ENCODE peak calls at places on chromosomes 5 and 9, in four cellular contexts. One of them, this sample, is unnamed.
A peak's percentile ranks its signal among the peaks of the same experiment; 100 is the strongest.

GRCh38 chr5:110377411-110378392 is 348.8 kb downstream of the TMEM232 start:
- DNase-seq in HS-27A: no peak
- DNase-seq in stimulated activated naive CD8-positive, alpha-beta T cell treated with anti-CD3 and anti-CD28 coated beads, Interleukin-15, amount 100 ng/mL, for 72 hours: no peak
- DNase-seq in iris pigment epithelial cell: peak; percentile 44
- DNase-seq in this sample: no peak

GRCh38 chr9:135332979-135333748 is 146.4 kb upstream of the PPP1R26 start:
- DNase-seq in HS-27A: no peak
- DNase-seq in stimulated activated naive CD8-positive, alpha-beta T cell treated with anti-CD3 and anti-CD28 coated beads, Interleukin-15, amount 100 ng/mL, for 72 hours: no peak
- DNase-seq in iris pigment epithelial cell: no peak
- DNase-seq in this sample: no peak

GRCh38 chr9:89807101-89807395 is 202.2 kb downstream of the GADD45G start:
- DNase-seq in HS-27A: no peak
- DNase-seq in stimulated activated naive CD8-positive, alpha-beta T cell treated with anti-CD3 and anti-CD28 coated beads, Interleukin-15, amount 100 ng/mL, for 72 hours: no peak
- DNase-seq in iris pigment epithelial cell: no peak
- DNase-seq in this sample: no peak

GRCh38 chr5:1005362-1005851 is 3.2 kb upstream of the NKD2 start:
- DNase-seq in HS-27A: no peak
- DNase-seq in stimulated activated naive CD8-positive, alpha-beta T cell treated with anti-CD3 and anti-CD28 coated beads, Interleukin-15, amount 100 ng/mL, for 72 hours: no peak
- DNase-seq in iris pigment epithelial cell: no peak
- DNase-seq in this sample: no peak

GRCh38 chr9:93072383-93072795 is 13.9 kb downstream of the SUSD3 start:
- DNase-seq in HS-27A: no peak
- DNase-seq in stimulated activated naive CD8-positive, alpha-beta T cell treated with anti-CD3 and anti-CD28 coated beads, Interleukin-15, amount 100 ng/mL, for 72 hours: no peak
- DNase-seq in iris pigment epithelial cell: peak; percentile 62
- DNase-seq in this sample: no peak

GRCh38 chr5:133680830-133681555 is 68.7 kb upstream of the FSTL4 start:
- DNase-seq in HS-27A: no peak
- DNase-seq in stimulated activated naive CD8-positive, alpha-beta T cell treated with anti-CD3 and anti-CD28 coated beads, Interleukin-15, amount 100 ng/mL, for 72 hours: no peak
- DNase-seq in iris pigment epithelial cell: no peak
- DNase-seq in this sample: no peak

GRCh38 chr5:109487753-109488420 is 78.1 kb upstream of the PJA2 start:
- DNase-seq in HS-27A: no peak
- DNase-seq in stimulated activated naive CD8-positive, alpha-beta T cell treated with anti-CD3 and anti-CD28 coated beads, Interleukin-15, amount 100 ng/mL, for 72 hours: no peak
- DNase-seq in iris pigment epithelial cell: no peak
- DNase-seq in this sample: no peak

GRCh38 chr9:137176302-137177182 is 4.7 kb upstream of the TMEM210 start:
- DNase-seq in HS-27A: no peak
- DNase-seq in stimulated activated naive CD8-positive, alpha-beta T cell treated with anti-CD3 and anti-CD28 coated beads, Interleukin-15, amount 100 ng/mL, for 72 hours: no peak
- DNase-seq in iris pigment epithelial cell: peak; percentile 54
- DNase-seq in this sample: no peak

GRCh38 chr9:121498487-121499176 is 1.0 kb downstream of the GGTA1 start:
- DNase-seq in HS-27A: no peak
- DNase-seq in stimulated activated naive CD8-positive, alpha-beta T cell treated with anti-CD3 and anti-CD28 coated beads, Interleukin-15, amount 100 ng/mL, for 72 hours: peak; percentile 4
- DNase-seq in iris pigment epithelial cell: peak; percentile 65
- DNase-seq in this sample: no peak

GRCh38 chr9:31137151-31137849 is 1247.1 kb upstream of the ACO1 start:
- DNase-seq in HS-27A: no peak
- DNase-seq in stimulated activated naive CD8-positive, alpha-beta T cell treated with anti-CD3 and anti-CD28 coated beads, Interleukin-15, amount 100 ng/mL, for 72 hours: no peak
- DNase-seq in iris pigment epithelial cell: peak; percentile 79
- DNase-seq in this sample: peak; percentile 58

GRCh38 chr5:65801332-65801731 is 79.3 kb downstream of the NLN start:
- DNase-seq in HS-27A: no peak
- DNase-seq in stimulated activated naive CD8-positive, alpha-beta T cell treated with anti-CD3 and anti-CD28 coated beads, Interleukin-15, amount 100 ng/mL, for 72 hours: no peak
- DNase-seq in iris pigment epithelial cell: peak; percentile 78
- DNase-seq in this sample: no peak

GRCh38 chr5:102450313-102450990 is 48.3 kb downstream of the SLCO6A1 start:
- DNase-seq in HS-27A: no peak
- DNase-seq in stimulated activated naive CD8-positive, alpha-beta T cell treated with anti-CD3 and anti-CD28 coated beads, Interleukin-15, amount 100 ng/mL, for 72 hours: no peak
- DNase-seq in iris pigment epithelial cell: peak; percentile 4
- DNase-seq in this sample: no peak

GRCh38 chr9:95057121-95057520 is 260.4 kb downstream of the FANCC start:
- DNase-seq in HS-27A: no peak
- DNase-seq in stimulated activated naive CD8-positive, alpha-beta T cell treated with anti-CD3 and anti-CD28 coated beads, Interleukin-15, amount 100 ng/mL, for 72 hours: no peak
- DNase-seq in iris pigment epithelial cell: peak; percentile 40
- DNase-seq in this sample: no peak

GRCh38 chr5:179223961-179224360 is 121.3 kb downstream of the ADAMTS2 start:
- DNase-seq in HS-27A: no peak
- DNase-seq in stimulated activated naive CD8-positive, alpha-beta T cell treated with anti-CD3 and anti-CD28 coated beads, Interleukin-15, amount 100 ng/mL, for 72 hours: no peak
- DNase-seq in iris pigment epithelial cell: no peak
- DNase-seq in this sample: no peak

GRCh38 chr9:130448035-130448624 is 3.4 kb downstream of the ASS1 start:
- DNase-seq in HS-27A: no peak
- DNase-seq in stimulated activated naive CD8-positive, alpha-beta T cell treated with anti-CD3 and anti-CD28 coated beads, Interleukin-15, amount 100 ng/mL, for 72 hours: peak; percentile 48
- DNase-seq in iris pigment epithelial cell: peak; percentile 24
- DNase-seq in this sample: no peak

GRCh38 chr5:159497221-159497620 is 166.9 kb upstream of the IL12B start:
- DNase-seq in HS-27A: no peak
- DNase-seq in stimulated activated naive CD8-positive, alpha-beta T cell treated with anti-CD3 and anti-CD28 coated beads, Interleukin-15, amount 100 ng/mL, for 72 hours: no peak
- DNase-seq in iris pigment epithelial cell: no peak
- DNase-seq in this sample: no peak

GRCh38 chr5:84088996-84089395 is 295.7 kb downstream of the EDIL3 start:
- DNase-seq in HS-27A: peak; percentile 29
- DNase-seq in stimulated activated naive CD8-positive, alpha-beta T cell treated with anti-CD3 and anti-CD28 coated beads, Interleukin-15, amount 100 ng/mL, for 72 hours: no peak
- DNase-seq in iris pigment epithelial cell: peak; percentile 49
- DNase-seq in this sample: no peak

GRCh38 chr9:129665008-129665771 is at the start of gene PRRX2:
- DNase-seq in HS-27A: no peak
- DNase-seq in stimulated activated naive CD8-positive, alpha-beta T cell treated with anti-CD3 and anti-CD28 coated beads, Interleukin-15, amount 100 ng/mL, for 72 hours: peak; percentile 43
- DNase-seq in iris pigment epithelial cell: peak; percentile 53
- DNase-seq in this sample: no peak

GRCh38 chr5:57695179-57695578 is 212.6 kb upstream of the ACTBL2 start:
- DNase-seq in HS-27A: no peak
- DNase-seq in stimulated activated naive CD8-positive, alpha-beta T cell treated with anti-CD3 and anti-CD28 coated beads, Interleukin-15, amount 100 ng/mL, for 72 hours: no peak
- DNase-seq in iris pigment epithelial cell: no peak
- DNase-seq in this sample: no peak

GRCh38 chr5:172178301-172179031 is 9.6 kb downstream of the STK10 start:
- DNase-seq in HS-27A: no peak
- DNase-seq in stimulated activated naive CD8-positive, alpha-beta T cell treated with anti-CD3 and anti-CD28 coated beads, Interleukin-15, amount 100 ng/mL, for 72 hours: peak; percentile 58
- DNase-seq in iris pigment epithelial cell: no peak
- DNase-seq in this sample: no peak

GRCh38 chr9:37370968-37371563 is 51.4 kb upstream of the GRHPR start:
- DNase-seq in HS-27A: no peak
- DNase-seq in stimulated activated naive CD8-positive, alpha-beta T cell treated with anti-CD3 and anti-CD28 coated beads, Interleukin-15, amount 100 ng/mL, for 72 hours: no peak
- DNase-seq in iris pigment epithelial cell: no peak
- DNase-seq in this sample: no peak

GRCh38 chr9:129867138-129868032 is 32.1 kb downstream of the USP20 start:
- DNase-seq in HS-27A: no peak
- DNase-seq in stimulated activated naive CD8-positive, alpha-beta T cell treated with anti-CD3 and anti-CD28 coated beads, Interleukin-15, amount 100 ng/mL, for 72 hours: no peak
- DNase-seq in iris pigment epithelial cell: no peak
- DNase-seq in this sample: no peak

GRCh38 chr5:90402521-90403255 is 6.9 kb downstream of the CETN3 start:
- DNase-seq in HS-27A: no peak
- DNase-seq in stimulated activated naive CD8-positive, alpha-beta T cell treated with anti-CD3 and anti-CD28 coated beads, Interleukin-15, amount 100 ng/mL, for 72 hours: no peak
- DNase-seq in iris pigment epithelial cell: no peak
- DNase-seq in this sample: no peak